ENCODE peak calls at places on chromosomes 4 and X, in ten cellular contexts. One of them, this sample, is unnamed.
A peak's percentile ranks its signal among the peaks of the same experiment; 100 is the strongest.

GRCh38 chr4:137032242-137032641 is 500.1 kb downstream of the PCDH18 start:
- DNase-seq in fibroblast of lung: peak; percentile 9
- DNase-seq in heart left ventricle: no peak
- DNase-seq in fibroblast of mammary gland: peak; percentile 5
- DNase-seq in hepatocyte: no peak
- DNase-seq in H9: no peak
- DNase-seq in A549: no peak
- DNase-seq in PC-3: no peak
- DNase-seq in HFFc6: no peak
- DNase-seq in endothelial cell: no peak
- DNase-seq in this sample: no peak

GRCh38 chr4:8090312-8090711 is 68.3 kb downstream of the ABLIM2 start:
- DNase-seq in fibroblast of lung: peak; percentile 71
- DNase-seq in heart left ventricle: peak; percentile 37
- DNase-seq in fibroblast of mammary gland: no peak
- DNase-seq in hepatocyte: no peak
- DNase-seq in H9: no peak
- DNase-seq in A549: no peak
- DNase-seq in PC-3: peak; percentile 90
- DNase-seq in HFFc6: peak; percentile 50
- DNase-seq in endothelial cell: no peak
- DNase-seq in this sample: no peak

GRCh38 chrX:106168107-106168506 is at the start of gene PWWP3B:
- DNase-seq in fibroblast of lung: peak; percentile 36
- DNase-seq in heart left ventricle: no peak
- DNase-seq in fibroblast of mammary gland: peak; percentile 37
- DNase-seq in hepatocyte: peak; percentile 79
- DNase-seq in H9: peak; percentile 62
- DNase-seq in A549: no peak
- DNase-seq in PC-3: peak; percentile 23
- DNase-seq in HFFc6: no peak
- DNase-seq in endothelial cell: no peak
- DNase-seq in this sample: no peak

GRCh38 chr4:83922419-83922818 is 386.5 kb downstream of the GPAT3 start:
- DNase-seq in fibroblast of lung: no peak
- DNase-seq in heart left ventricle: no peak
- DNase-seq in fibroblast of mammary gland: no peak
- DNase-seq in hepatocyte: no peak
- DNase-seq in H9: peak; percentile 53
- DNase-seq in A549: no peak
- DNase-seq in PC-3: no peak
- DNase-seq in HFFc6: no peak
- DNase-seq in endothelial cell: no peak
- DNase-seq in this sample: no peak

GRCh38 chr4:31959972-31960371 is 1239.8 kb downstream of the PCDH7 start:
- DNase-seq in fibroblast of lung: no peak
- DNase-seq in heart left ventricle: no peak
- DNase-seq in fibroblast of mammary gland: no peak
- DNase-seq in hepatocyte: no peak
- DNase-seq in H9: no peak
- DNase-seq in A549: no peak
- DNase-seq in PC-3: no peak
- DNase-seq in HFFc6: no peak
- DNase-seq in endothelial cell: no peak
- DNase-seq in this sample: no peak

GRCh38 chrX:137313627-137314026 is 252.3 kb upstream of the ZIC3 start:
- DNase-seq in fibroblast of lung: no peak
- DNase-seq in heart left ventricle: no peak
- DNase-seq in fibroblast of mammary gland: no peak
- DNase-seq in hepatocyte: no peak
- DNase-seq in H9: no peak
- DNase-seq in A549: no peak
- DNase-seq in PC-3: no peak
- DNase-seq in HFFc6: no peak
- DNase-seq in endothelial cell: no peak
- DNase-seq in this sample: no peak

GRCh38 chr4:95124906-95125504 is 367.2 kb downstream of the BMPR1B start:
- DNase-seq in fibroblast of lung: peak; percentile 65
- DNase-seq in heart left ventricle: no peak
- DNase-seq in fibroblast of mammary gland: peak; percentile 78
- DNase-seq in hepatocyte: peak; percentile 75
- DNase-seq in H9: peak; percentile 41
- DNase-seq in A549: peak; percentile 45
- DNase-seq in PC-3: peak; percentile 70
- DNase-seq in HFFc6: peak; percentile 51
- DNase-seq in endothelial cell: peak; percentile 34
- DNase-seq in this sample: no peak

GRCh38 chr4:4762909-4763814 is 96.3 kb upstream of the MSX1 start:
- DNase-seq in fibroblast of lung: peak; percentile 66
- DNase-seq in heart left ventricle: no peak
- DNase-seq in fibroblast of mammary gland: peak; percentile 60
- DNase-seq in hepatocyte: peak; percentile 52
- DNase-seq in H9: peak; percentile 64
- DNase-seq in A549: peak; percentile 8
- DNase-seq in PC-3: peak; percentile 73
- DNase-seq in HFFc6: peak; percentile 54
- DNase-seq in endothelial cell: peak; percentile 11
- DNase-seq in this sample: no peak

GRCh38 chr4:153643406-153644016 is 40.6 kb upstream of the TLR2 start:
- DNase-seq in fibroblast of lung: peak; percentile 48
- DNase-seq in heart left ventricle: no peak
- DNase-seq in fibroblast of mammary gland: peak; percentile 56
- DNase-seq in hepatocyte: peak; percentile 26
- DNase-seq in H9: no peak
- DNase-seq in A549: peak; percentile 57
- DNase-seq in PC-3: peak; percentile 60
- DNase-seq in HFFc6: peak; percentile 57
- DNase-seq in endothelial cell: no peak
- DNase-seq in this sample: no peak

GRCh38 chr4:32268949-32269348 is 1548.8 kb downstream of the PCDH7 start:
- DNase-seq in fibroblast of lung: peak; percentile 2
- DNase-seq in heart left ventricle: no peak
- DNase-seq in fibroblast of mammary gland: no peak
- DNase-seq in hepatocyte: no peak
- DNase-seq in H9: no peak
- DNase-seq in A549: no peak
- DNase-seq in PC-3: peak; percentile 10
- DNase-seq in HFFc6: no peak
- DNase-seq in endothelial cell: no peak
- DNase-seq in this sample: no peak

GRCh38 chr4:119667802-119668201 is 39.2 kb upstream of the PDE5A start:
- DNase-seq in fibroblast of lung: no peak
- DNase-seq in heart left ventricle: no peak
- DNase-seq in fibroblast of mammary gland: no peak
- DNase-seq in hepatocyte: no peak
- DNase-seq in H9: no peak
- DNase-seq in A549: no peak
- DNase-seq in PC-3: no peak
- DNase-seq in HFFc6: no peak
- DNase-seq in endothelial cell: no peak
- DNase-seq in this sample: no peak

GRCh38 chrX:14630724-14631123 is 101.4 kb downstream of the GLRA2 start:
- DNase-seq in fibroblast of lung: no peak
- DNase-seq in heart left ventricle: no peak
- DNase-seq in fibroblast of mammary gland: no peak
- DNase-seq in hepatocyte: no peak
- DNase-seq in H9: no peak
- DNase-seq in A549: no peak
- DNase-seq in PC-3: peak; percentile 47
- DNase-seq in HFFc6: no peak
- DNase-seq in endothelial cell: peak; percentile 3
- DNase-seq in this sample: no peak

GRCh38 chrX:34884693-34885277 is 57.8 kb upstream of the FAM47B start:
- DNase-seq in fibroblast of lung: peak; percentile 85
- DNase-seq in heart left ventricle: no peak
- DNase-seq in fibroblast of mammary gland: peak; percentile 88
- DNase-seq in hepatocyte: peak; percentile 49
- DNase-seq in H9: no peak
- DNase-seq in A549: peak; percentile 33
- DNase-seq in PC-3: peak; percentile 71
- DNase-seq in HFFc6: peak; percentile 76
- DNase-seq in endothelial cell: no peak
- DNase-seq in this sample: no peak

GRCh38 chrX:46735625-46736024 is 23.3 kb downstream of the SLC9A7 start:
- DNase-seq in fibroblast of lung: no peak
- DNase-seq in heart left ventricle: no peak
- DNase-seq in fibroblast of mammary gland: no peak
- DNase-seq in hepatocyte: no peak
- DNase-seq in H9: no peak
- DNase-seq in A549: no peak
- DNase-seq in PC-3: no peak
- DNase-seq in HFFc6: no peak
- DNase-seq in endothelial cell: no peak
- DNase-seq in this sample: no peak

GRCh38 chr4:186948361-186949291 is 225.0 kb upstream of the FAT1 start:
- DNase-seq in fibroblast of lung: peak; percentile 75
- DNase-seq in heart left ventricle: peak; percentile 37
- DNase-seq in fibroblast of mammary gland: peak; percentile 20
- DNase-seq in hepatocyte: peak; percentile 35
- DNase-seq in H9: peak; percentile 68
- DNase-seq in A549: peak; percentile 9
- DNase-seq in PC-3: peak; percentile 25
- DNase-seq in HFFc6: peak; percentile 67
- DNase-seq in endothelial cell: peak; percentile 66
- DNase-seq in this sample: no peak
- TF ChIP-seq CTCF in fibroblast of lung: peak; percentile 57
- TF ChIP-seq CTCF in heart left ventricle: peak; percentile 36
- TF ChIP-seq CTCF in fibroblast of mammary gland: peak; percentile 33
- TF ChIP-seq CTCF in hepatocyte: peak; percentile 45
- TF ChIP-seq CTCF in H9: peak; percentile 74
- TF ChIP-seq CTCF in A549: no peak
- TF ChIP-seq CTCF in PC-3: peak; percentile 55
- TF ChIP-seq CTCF in HFFc6: peak; percentile 75
- TF ChIP-seq CTCF in endothelial cell: no peak
- TF ChIP-seq CTCF in this sample: peak; percentile 66

GRCh38 chr4:80187677-80188076 is 9.6 kb upstream of the PRDM8 start:
- DNase-seq in fibroblast of lung: no peak
- DNase-seq in heart left ventricle: no peak
- DNase-seq in fibroblast of mammary gland: no peak
- DNase-seq in hepatocyte: no peak
- DNase-seq in H9: no peak
- DNase-seq in A549: no peak
- DNase-seq in PC-3: no peak
- DNase-seq in HFFc6: no peak
- DNase-seq in endothelial cell: no peak
- DNase-seq in this sample: no peak
- TF ChIP-seq CTCF in fibroblast of lung: no peak
- TF ChIP-seq CTCF in heart left ventricle: no peak
- TF ChIP-seq CTCF in fibroblast of mammary gland: no peak
- TF ChIP-seq CTCF in hepatocyte: no peak
- TF ChIP-seq CTCF in H9: no peak
- TF ChIP-seq CTCF in A549: no peak
- TF ChIP-seq CTCF in PC-3: no peak
- TF ChIP-seq CTCF in HFFc6: no peak
- TF ChIP-seq CTCF in endothelial cell: no peak
- TF ChIP-seq CTCF in this sample: no peak

GRCh38 chrX:37378830-37379229 is 29.7 kb downstream of the PRRG1 start:
- DNase-seq in fibroblast of lung: no peak
- DNase-seq in heart left ventricle: no peak
- DNase-seq in fibroblast of mammary gland: no peak
- DNase-seq in hepatocyte: no peak
- DNase-seq in H9: no peak
- DNase-seq in A549: no peak
- DNase-seq in PC-3: no peak
- DNase-seq in HFFc6: no peak
- DNase-seq in endothelial cell: no peak
- DNase-seq in this sample: no peak

GRCh38 chrX:37380256-37380655 is 31.1 kb downstream of the PRRG1 start:
- DNase-seq in fibroblast of lung: no peak
- DNase-seq in heart left ventricle: no peak
- DNase-seq in fibroblast of mammary gland: no peak
- DNase-seq in hepatocyte: no peak
- DNase-seq in H9: no peak
- DNase-seq in A549: no peak
- DNase-seq in PC-3: peak; percentile 30
- DNase-seq in HFFc6: no peak
- DNase-seq in endothelial cell: no peak
- DNase-seq in this sample: no peak

GRCh38 chrX:37383313-37383712 is 34.1 kb downstream of the PRRG1 start:
- DNase-seq in fibroblast of lung: no peak
- DNase-seq in heart left ventricle: no peak
- DNase-seq in fibroblast of mammary gland: peak; percentile 41
- DNase-seq in hepatocyte: no peak
- DNase-seq in H9: no peak
- DNase-seq in A549: no peak
- DNase-seq in PC-3: no peak
- DNase-seq in HFFc6: no peak
- DNase-seq in endothelial cell: no peak
- DNase-seq in this sample: no peak

GRCh38 chrX:37380920-37381319 is 31.8 kb downstream of the PRRG1 start:
- DNase-seq in fibroblast of lung: peak; percentile 85
- DNase-seq in heart left ventricle: no peak
- DNase-seq in fibroblast of mammary gland: peak; percentile 78
- DNase-seq in hepatocyte: peak; percentile 42
- DNase-seq in H9: no peak
- DNase-seq in A549: peak; percentile 2
- DNase-seq in PC-3: peak; percentile 94
- DNase-seq in HFFc6: peak; percentile 54
- DNase-seq in endothelial cell: no peak
- DNase-seq in this sample: no peak

GRCh38 chrX:37378399-37378798 is 29.2 kb downstream of the PRRG1 start:
- DNase-seq in fibroblast of lung: peak; percentile 51
- DNase-seq in heart left ventricle: no peak
- DNase-seq in fibroblast of mammary gland: peak; percentile 79
- DNase-seq in hepatocyte: no peak
- DNase-seq in H9: no peak
- DNase-seq in A549: no peak
- DNase-seq in PC-3: no peak
- DNase-seq in HFFc6: no peak
- DNase-seq in endothelial cell: no peak
- DNase-seq in this sample: no peak
- TF ChIP-seq CTCF in fibroblast of lung: no peak
- TF ChIP-seq CTCF in heart left ventricle: no peak
- TF ChIP-seq CTCF in fibroblast of mammary gland: no peak
- TF ChIP-seq CTCF in hepatocyte: no peak
- TF ChIP-seq CTCF in H9: no peak
- TF ChIP-seq CTCF in A549: no peak
- TF ChIP-seq CTCF in PC-3: no peak
- TF ChIP-seq CTCF in HFFc6: no peak
- TF ChIP-seq CTCF in endothelial cell: no peak
- TF ChIP-seq CTCF in this sample: no peak

DNA sequence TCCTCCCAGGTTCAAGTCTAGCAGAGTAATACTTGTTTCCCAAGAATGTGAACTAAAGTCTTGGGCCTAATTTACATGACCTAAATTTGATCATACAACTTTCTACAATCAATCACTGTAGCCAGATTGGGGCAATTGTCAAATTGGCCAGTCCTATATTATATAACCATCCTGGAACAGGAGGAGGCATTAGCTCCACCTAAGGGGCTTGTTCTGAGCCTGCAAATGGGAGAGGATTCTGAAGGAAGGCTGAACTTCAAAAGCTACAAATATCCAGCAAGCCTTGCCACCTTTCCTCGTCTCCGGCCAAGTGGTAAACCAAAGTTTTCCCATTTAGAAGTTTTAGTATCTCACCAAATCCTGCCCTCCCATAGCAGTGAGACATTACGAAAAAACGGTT is 1289.6 kb upstream of the TENM3 start:
- DNase-seq in fibroblast of lung: no peak
- DNase-seq in heart left ventricle: no peak
- DNase-seq in fibroblast of mammary gland: no peak
- DNase-seq in hepatocyte: no peak
- DNase-seq in H9: peak; percentile 45
- DNase-seq in A549: no peak
- DNase-seq in PC-3: peak; percentile 31
- DNase-seq in HFFc6: no peak
- DNase-seq in endothelial cell: peak; percentile 28
- DNase-seq in this sample: no peak
- TF ChIP-seq CTCF in fibroblast of lung: no peak
- TF ChIP-seq CTCF in heart left ventricle: no peak
- TF ChIP-seq CTCF in fibroblast of mammary gland: peak; percentile 23
- TF ChIP-seq CTCF in hepatocyte: peak; percentile 17
- TF ChIP-seq CTCF in H9: peak; percentile 65
- TF ChIP-seq CTCF in A549: no peak
- TF ChIP-seq CTCF in PC-3: peak; percentile 50
- TF ChIP-seq CTCF in HFFc6: no peak
- TF ChIP-seq CTCF in endothelial cell: no peak
- TF ChIP-seq CTCF in this sample: no peak

This sample was measured in AG04449.